ENCODE peak calls at places on chromosomes 11 and 22, in six cellular contexts. C is BE2C, Y is H9, E is cardiac muscle cell, O is adrenal gland, M is stomach. G is an unnamed sample. For H3K4me1, the result is how much of the 10 kb centered on the place peaks cover.

GRCh38 chr11:112343368-112344039 is 82.8 kb upstream of the PLET1 start:
- DNase-seq in C (no peak), Y (no peak), E (no peak), O (no peak), M (no peak), G (no peak)

GRCh38 chr11:66230171-66230570 is 38.3 kb upstream of the RAB1B start:
- DNase-seq in C (no peak), Y (no peak), E (no peak), O (no peak), M (no peak), G (no peak)

GRCh38 chr11:102186836-102187235 is 76.6 kb downstream of the YAP1 start:
- DNase-seq in C (no peak), Y (no peak), E (peak), O (no peak), M (no peak), G (no peak)

GRCh38 chr11:116990061-116990473 is 108.2 kb downstream of the SIK3 start:
- DNase-seq in C (no peak), Y (no peak), E (no peak), O (no peak), M (no peak), G (no peak)

GRCh38 chr11:1701041-1701807 is 4.2 kb downstream of the KRTAP5-6 start:
- DNase-seq in C (no peak), Y (no peak), E (no peak), O (no peak), M (no peak), G (no peak)

GRCh38 chr22:44545773-44546172 is 47.7 kb upstream of the RTL6 start:
- DNase-seq in C (no peak), Y (no peak), E (no peak), O (no peak), M (no peak), G (peak)

GRCh38 chr11:2687782-2688191 is 12.0 kb downstream of the KCNQ1OT1 start:
- DNase-seq in C (no peak), Y (peak), E (no peak), O (no peak), M (no peak), G (peak)

GRCh38 chr22:26172389-26172990 is 3.2 kb downstream of the SEZ6L start:
- DNase-seq in C (peak), Y (peak), E (peak), O (peak), M (no peak), G (no peak)

GRCh38 chr11:133819916-133820315 is 25.4 kb downstream of the SPATA19 start:
- DNase-seq in C (no peak), Y (peak), E (no peak), O (no peak), M (no peak), G (no peak)

GRCh38 chr11:1735271-1735670 is 15.1 kb downstream of the IFITM10 start:
- DNase-seq in C (no peak), Y (no peak), E (no peak), O (peak), M (no peak), G (no peak)

GRCh38 chr11:3611976-3612678 is 29.7 kb downstream of the ART5 start:
- DNase-seq in C (no peak), Y (no peak), E (no peak), O (no peak), M (no peak), G (no peak)

GRCh38 chr11:69539416-69540117 is 58.1 kb downstream of the LINC01488 start:
- DNase-seq in C (no peak), Y (no peak), E (no peak), O (peak), M (no peak), G (peak)

GRCh38 chr11:11579012-11579755 is 42.6 kb downstream of the GALNT18 start:
- DNase-seq in C (peak), Y (peak), E (no peak), O (peak), M (no peak), G (no peak)

GRCh38 chr11:69415411-69416122 is 65.9 kb upstream of the LINC01488 start:
- DNase-seq in C (no peak), Y (no peak), E (no peak), O (no peak), M (no peak), G (peak)

GRCh38 chr11:13152736-13153541 is 124.7 kb upstream of the BMAL1 start:
- DNase-seq in C (no peak), Y (no peak), E (peak), O (no peak), M (no peak), G (no peak)

GRCh38 chr11:72123117-72123653 is 10.7 kb upstream of the ANAPC15 start:
- DNase-seq in C (no peak), Y (no peak), E (no peak), O (peak), M (no peak), G (no peak)

GRCh38 chr11:104130161-104130560 is 33.8 kb downstream of the PDGFD start:
- DNase-seq in C (no peak), Y (no peak), E (no peak), O (no peak), M (no peak), G (no peak)

GRCh38 chr11:68889948-68890446 is 13.6 kb downstream of the MRPL21 start:
- DNase-seq in C (peak), Y (peak), E (peak), O (peak), M (no peak), G (no peak)

GRCh38 chr11:63829823-63830489 is 9.0 kb upstream of the MARK2 start:
- DNase-seq in C (peak), Y (peak), E (peak), O (no peak), M (no peak), G (no peak)

GRCh38 chr11:115264278-115264677 is 239.9 kb downstream of the CADM1 start:
- DNase-seq in C (no peak), Y (no peak), E (no peak), O (no peak), M (no peak), G (no peak)

GRCh38 chr11:121547574-121547973 is 94.8 kb upstream of the SORL1-AS1 start:
- DNase-seq in C (no peak), Y (no peak), E (no peak), O (no peak), M (no peak), G (no peak)

GRCh38 chr11:101944896-101945295 is 28.6 kb upstream of the ANGPTL5 start:
- DNase-seq in C (no peak), Y (no peak), E (no peak), O (no peak), M (no peak), G (no peak)

GRCh38 chr11:130979386-130979972 is 63.2 kb upstream of the SNX19 start:
- DNase-seq in C (no peak), Y (no peak), E (peak), O (no peak), M (no peak), G (no peak)

GRCh38 chr11:118640332-118641154 is 33.1 kb downstream of the PHLDB1 start:
- DNase-seq in C (peak), Y (no peak), E (no peak), O (peak), M (no peak), G (no peak)

GRCh38 chr11:46669606-46670243 is 30.7 kb downstream of the ARHGAP1 start:
- DNase-seq in C (no peak), Y (no peak), E (no peak), O (peak), M (peak), G (peak)

GRCh38 chr11:1874406-1875092 is 17.1 kb downstream of the PRR33 start:
- DNase-seq in C (peak), Y (no peak), E (no peak), O (peak), M (no peak), G (no peak)

GRCh38 chr22:31625661-31626426 is 36.2 kb downstream of the PISD start:
- DNase-seq in C (peak), Y (peak), E (peak), O (peak), M (peak), G (no peak)

GRCh38 chr22:49993649-49994360 is 18.8 kb downstream of the IL17REL start:
- DNase-seq in C (peak), Y (no peak), E (no peak), O (no peak), M (peak), G (peak)

DNA sequence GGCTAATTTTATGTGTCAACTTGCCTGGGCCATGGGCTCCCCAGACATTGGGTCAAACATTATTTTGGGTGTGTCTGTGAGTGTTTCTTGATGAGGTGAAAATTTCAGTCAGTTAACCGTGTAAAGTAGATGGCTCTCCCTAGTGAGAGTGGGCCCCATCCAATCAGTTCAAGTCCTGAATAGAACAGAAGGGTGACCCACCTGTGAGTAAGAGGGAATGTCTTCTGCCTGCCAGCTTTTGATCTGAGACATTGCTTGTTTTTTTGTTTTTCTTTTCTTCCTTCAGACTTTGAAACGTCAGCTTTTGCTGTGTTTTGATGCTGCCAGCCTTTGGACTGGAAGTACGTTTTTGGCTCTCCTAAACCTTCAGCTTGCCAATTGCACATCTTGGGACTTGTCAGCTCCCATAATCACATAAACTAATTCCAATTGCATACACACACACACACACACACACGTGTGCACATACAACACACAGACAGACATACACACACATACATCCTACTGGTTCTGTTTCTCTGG is 300.1 kb downstream of the CNTN5 start:
- DNase-seq in C (no peak), Y (no peak), E (no peak), O (no peak), M (no peak), G (no peak)
- TF ChIP-seq CTCF in C (no peak), Y (no peak), E (no peak), O (no peak), M (no peak), G (no peak)

GRCh38 chr11:125001073-125001764 is 47.2 kb downstream of the CCDC15 start:
- DNase-seq in C (no peak), Y (no peak), E (no peak), O (no peak), M (no peak), G (no peak)

GRCh38 chr11:125005491-125005890 is 51.5 kb downstream of the CCDC15 start:
- DNase-seq in C (no peak), Y (no peak), E (no peak), O (no peak), M (no peak), G (no peak)

GRCh38 chr11:125001849-125002248 is 47.8 kb downstream of the CCDC15 start:
- DNase-seq in C (no peak), Y (no peak), E (no peak), O (no peak), M (no peak), G (no peak)
- H3K4me1 ChIP-seq in C (under half), Y (under half), E (under half), O (under half), M (under half), G (under half)

GRCh38 chr11:48105096-48105990 is 111.3 kb upstream of the OR4B1 start:
- DNase-seq in C (no peak), Y (no peak), E (no peak), O (no peak), M (no peak), G (no peak)
- TF ChIP-seq CTCF in C (no peak), Y (no peak), E (no peak), O (no peak), M (no peak), G (no peak)

GRCh38 chr22:42932197-42932519 is 75.1 kb upstream of the ARFGAP3 start:
- DNase-seq in C (no peak), Y (no peak), E (no peak), O (no peak), M (no peak), G (no peak)

GRCh38 chr22:42931421-42932196 is 74.5 kb upstream of the ARFGAP3 start:
- DNase-seq in C (no peak), Y (no peak), E (no peak), O (no peak), M (no peak), G (peak)

GRCh38 chr22:42934338-42934737 is 77.3 kb upstream of the ARFGAP3 start:
- DNase-seq in C (no peak), Y (peak), E (no peak), O (no peak), M (no peak), G (peak)

GRCh38 chr22:42933783-42934144 is 76.7 kb upstream of the ARFGAP3 start:
- DNase-seq in C (no peak), Y (no peak), E (no peak), O (no peak), M (no peak), G (no peak)

GRCh38 chr22:42932857-42933782 is 76.0 kb upstream of the ARFGAP3 start:
- DNase-seq in C (no peak), Y (no peak), E (no peak), O (no peak), M (no peak), G (peak)
- H3K4me1 ChIP-seq in C (under half), Y (under half), E (under half), O (half or more), M (half or more), G (half or more)

GRCh38 chr11:78742430-78742829 is 167.8 kb upstream of the NARS2 start:
- DNase-seq in C (peak), Y (no peak), E (no peak), O (peak), M (peak), G (peak)
- TF ChIP-seq CTCF in C (no peak), Y (no peak), E (no peak), O (no peak), M (no peak), G (no peak)

GRCh38 chr11:94747136-94748110 is 20.7 kb upstream of the AMOTL1 start:
- DNase-seq in C (no peak), Y (no peak), E (no peak), O (no peak), M (no peak), G (no peak)
- H3K4me1 ChIP-seq in C (under half), Y (under half), E (under half), O (under half), M (under half), G (under half)

GRCh38 chr11:97683733-97684132 is 1293.9 kb downstream of the JRKL start:
- DNase-seq in C (peak), Y (peak), E (no peak), O (no peak), M (no peak), G (no peak)
- TF ChIP-seq CTCF in C (peak), Y (peak), E (no peak), O (no peak), M (no peak), G (no peak)

G was measured in upper lobe of right lung.